ENCODE peak calls at places on chromosomes 2 and 18, in six cellular contexts. S is SK-N-SH, G is H1, F is GM12878, A is HCT116, T is HepG2. J is an unnamed sample.

GRCh38 chr2:236054125-236054524 is 114.1 kb downstream of the GBX2 start:
- DNase-seq in F (no peak), S (peak; percentile 53), G (no peak), A (no peak), T (no peak), J (no peak)

GRCh38 chr2:46555011-46555410 is 75.6 kb downstream of the TMEM247 start:
- DNase-seq in G (no peak), F (no peak), A (no peak), S (peak; percentile 28), T (no peak), J (no peak)

GRCh38 chr2:227623225-227623624 is 5.9 kb downstream of the SCYGR4 start:
- DNase-seq in G (no peak), F (no peak), A (no peak), T (no peak), S (no peak), J (no peak)

GRCh38 chr2:236166157-236166780 is 1.9 kb downstream of the GBX2 start:
- DNase-seq in A (no peak), T (no peak), F (no peak), S (peak; percentile 48), G (no peak), J (no peak)

GRCh38 chr2:235958631-235959395 is 209.4 kb downstream of the GBX2 start:
- DNase-seq in F (no peak), A (no peak), T (no peak), S (no peak), G (no peak), J (no peak)

GRCh38 chr2:173397539-173397938 is 42.9 kb downstream of the CDCA7 start:
- DNase-seq in S (no peak), T (no peak), F (no peak), G (no peak), A (peak; percentile 15), J (no peak)

GRCh38 chr2:62287895-62288589 is 92.1 kb downstream of the B3GNT2 start:
- DNase-seq in F (peak; percentile 94), G (no peak), T (peak; percentile 44), A (no peak), S (peak; percentile 81), J (no peak)

GRCh38 chr18:74370163-74370562 is 54.5 kb downstream of the C18orf63 start:
- DNase-seq in G (no peak), A (no peak), F (no peak), T (no peak), S (no peak), J (no peak)

GRCh38 chr2:103445356-103445755 is 683.5 kb downstream of the TMEM182 start:
- DNase-seq in A (no peak), S (no peak), G (no peak), T (no peak), F (no peak), J (no peak)

GRCh38 chr2:108193251-108193650 is 46.5 kb upstream of the SULT1C3 start:
- DNase-seq in G (no peak), T (peak; percentile 66), S (no peak), A (no peak), F (no peak), J (no peak)

GRCh38 chr18:35582310-35582682 is 756 bp downstream of the GALNT1 start:
- DNase-seq in F (no peak), A (no peak), G (no peak), S (no peak), T (no peak), J (no peak)

GRCh38 chr2:229553091-229553490 is 161.3 kb downstream of the DNER start:
- DNase-seq in T (no peak), A (no peak), F (no peak), S (no peak), G (no peak), J (no peak)

GRCh38 chr2:113251118-113251517 is 27.6 kb downstream of the PAX8 start:
- DNase-seq in F (no peak), S (no peak), G (no peak), T (no peak), A (no peak), J (no peak)

GRCh38 chr2:234555616-234556249 is 58.9 kb upstream of the ARL4C start:
- DNase-seq in A (no peak), F (no peak), T (no peak), S (peak; percentile 33), G (no peak), J (peak; percentile 7)

GRCh38 chr2:30422437-30422805 is 24.6 kb upstream of the LCLAT1 start:
- DNase-seq in A (peak; percentile 37), F (peak; percentile 39), S (peak; percentile 70), T (no peak), G (no peak), J (no peak)

GRCh38 chr2:214019973-214020345 is 390.9 kb upstream of the VWC2L start:
- DNase-seq in A (no peak), T (no peak), G (no peak), S (no peak), F (no peak), J (no peak)

GRCh38 chr18:13376841-13377351 is 158.3 kb downstream of the LDLRAD4 start:
- DNase-seq in F (no peak), G (no peak), S (no peak), T (no peak), A (no peak), J (no peak)

DNA sequence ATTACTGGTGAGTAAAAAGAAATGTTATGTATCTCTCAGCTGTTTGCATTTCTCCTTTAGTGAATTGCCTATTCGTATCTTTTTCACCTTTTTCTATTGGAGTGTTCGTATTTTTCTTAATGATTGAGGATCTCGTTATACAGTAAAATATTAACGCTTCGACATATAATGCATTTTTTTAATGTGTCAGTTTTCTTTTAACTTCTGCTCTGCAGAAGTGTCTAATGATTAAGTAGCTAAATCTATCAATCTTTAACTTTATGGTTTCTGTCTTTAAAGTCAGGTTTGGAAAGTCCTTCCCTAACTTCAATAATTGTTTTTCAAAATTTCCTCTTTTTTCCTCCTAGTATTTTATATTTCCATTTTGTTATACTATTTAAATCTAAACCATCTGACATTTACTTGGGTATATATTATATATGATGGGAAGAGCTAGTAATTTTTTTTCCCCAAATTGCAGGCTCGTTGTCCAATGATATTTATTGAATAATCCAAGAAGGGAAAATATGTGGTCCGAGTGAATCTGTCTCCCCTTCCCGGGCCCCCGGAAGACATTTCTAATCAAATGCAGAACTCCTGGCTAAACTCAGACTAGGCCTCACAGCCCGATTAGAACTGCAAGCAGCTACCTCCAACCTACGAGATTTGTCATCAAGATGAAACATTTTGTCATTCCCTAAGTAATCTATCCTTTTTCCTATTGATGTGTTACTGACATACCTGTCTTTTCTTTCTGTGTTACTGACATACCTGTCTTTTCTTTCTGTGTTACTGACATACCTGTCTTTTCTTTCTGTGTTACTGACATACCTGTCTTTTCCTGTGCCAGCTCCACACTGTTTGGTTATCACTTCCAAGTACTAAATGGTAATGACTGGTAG is 17.2 kb downstream of the PCBP1 start:
- DNase-seq in A (no peak), F (no peak), S (peak; percentile 67), G (no peak), T (peak; percentile 69), J (no peak)
- TF ChIP-seq JUND in A (no peak), F (no peak), S (no peak), G (no peak), T (no peak), J (no peak)

GRCh38 chr2:221264318-221264717 is 307.8 kb downstream of the EPHA4 start:
- DNase-seq in T (no peak), G (no peak), S (no peak), F (no peak), A (no peak), J (no peak)
- TF ChIP-seq JUND in T (no peak), G (no peak), S (no peak), F (no peak), A (no peak), J (no peak)

GRCh38 chr18:76589866-76590265 is 94.8 kb upstream of the ZNF516 start:
- DNase-seq in G (no peak), S (no peak), F (no peak), A (no peak), T (no peak), J (no peak)

GRCh38 chr18:76594966-76595365 is 99.9 kb upstream of the ZNF516 start:
- DNase-seq in S (no peak), T (no peak), G (no peak), F (no peak), A (no peak), J (no peak)

GRCh38 chr18:76592096-76592495 is 97.1 kb upstream of the ZNF516 start:
- DNase-seq in A (no peak), S (no peak), G (no peak), T (no peak), F (no peak), J (no peak)

GRCh38 chr18:76592981-76593381 is 97.9 kb upstream of the ZNF516 start:
- DNase-seq in F (no peak), A (no peak), S (no peak), T (no peak), G (no peak), J (no peak)

GRCh38 chr18:76593838-76594237 is 98.8 kb upstream of the ZNF516 start:
- DNase-seq in T (no peak), G (no peak), A (no peak), S (no peak), F (no peak), J (no peak)
- TF ChIP-seq JUND in T (no peak), G (no peak), A (no peak), S (no peak), F (no peak), J (no peak)

GRCh38 chr2:121608367-121608766 is 40.9 kb downstream of the CLASP1 start:
- DNase-seq in G (no peak), T (no peak), A (no peak), F (no peak), S (no peak), J (no peak)
- TF ChIP-seq JUND in G (no peak), T (no peak), A (no peak), F (no peak), S (no peak), J (no peak)

GRCh38 chr2:197828464-197829135 is 24.2 kb downstream of the PLCL1 start:
- DNase-seq in A (no peak), S (no peak), G (no peak), F (no peak), T (no peak), J (no peak)
- TF ChIP-seq JUND in A (no peak), S (peak; percentile 41), G (no peak), F (no peak), T (no peak), J (no peak)

DNA sequence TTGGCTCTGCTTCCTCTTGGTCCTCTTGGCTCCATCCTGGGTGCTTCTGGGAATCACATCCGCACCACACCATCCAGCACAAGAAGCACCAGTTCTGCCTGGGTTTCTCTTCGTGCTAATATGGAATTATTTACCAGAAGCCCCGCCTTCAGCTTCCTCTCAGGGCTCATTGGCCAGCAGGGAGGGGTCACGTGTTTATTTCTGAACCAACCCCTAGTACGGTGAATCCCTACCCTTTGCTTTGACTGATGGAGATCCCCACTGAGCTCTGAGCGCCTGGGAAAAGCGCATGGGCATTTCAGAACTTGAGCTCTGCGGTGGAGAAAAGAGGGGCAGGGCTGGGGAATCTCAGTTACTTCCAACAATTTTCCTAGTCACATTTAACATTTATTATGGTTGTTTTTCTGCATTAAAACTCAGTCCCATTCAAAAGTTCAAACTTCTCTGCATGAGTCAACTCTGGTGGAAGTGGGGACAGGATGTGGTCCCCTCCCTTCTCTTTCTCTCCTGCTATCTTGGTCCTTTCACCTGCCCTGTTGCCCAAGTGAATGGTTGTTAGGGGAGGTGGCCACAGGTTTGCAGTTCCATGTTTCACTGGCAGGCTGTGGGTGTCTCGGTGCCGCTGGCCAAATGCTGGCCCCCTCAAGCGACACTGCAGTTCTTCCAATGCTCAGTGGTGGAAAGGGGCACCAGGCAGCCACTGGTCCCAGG is 76.4 kb upstream of the TTC39C start:
- DNase-seq in F (no peak), G (no peak), S (no peak), T (no peak), A (no peak), J (no peak)
- TF ChIP-seq JUND in F (no peak), G (no peak), S (no peak), T (no peak), A (no peak), J (no peak)

J was measured in T47D.